ENCODE peak calls at places on chromosome 1, in seven cellular contexts. W, V, N, L, Y, P and H are unnamed samples.

GRCh38 chr1:220698607-220699016 is 8.4 kb downstream of the C1orf115 start:
- DNase-seq in Y (no peak), N (no peak), L (no peak), V (no peak), W (no peak), P (peak), H (no peak)

GRCh38 chr1:40389871-40390560 is 16.5 kb downstream of the SMAP2 start:
- DNase-seq in V (no peak), L (no peak), P (peak), Y (peak), N (no peak), W (peak), H (no peak)

GRCh38 chr1:60831780-60832179 is 250.6 kb upstream of the NFIA start:
- DNase-seq in W (no peak), L (no peak), Y (no peak), N (no peak), P (no peak), V (no peak), H (no peak)

GRCh38 chr1:22289251-22289995 is 146.5 kb upstream of the WNT4 start:
- DNase-seq in P (peak), V (peak), N (no peak), W (no peak), L (peak), Y (peak), H (no peak)

GRCh38 chr1:44315521-44315920 is 39.5 kb downstream of the ERI3 start:
- DNase-seq in V (peak), N (no peak), Y (no peak), L (no peak), W (no peak), P (no peak), H (no peak)

GRCh38 chr1:98661544-98662353 is at the start of gene SNX7:
- DNase-seq in W (peak), Y (peak), P (peak), V (peak), N (peak), L (peak), H (peak)

GRCh38 chr1:33903210-33903589 is 39.3 kb downstream of the HMGB4 start:
- DNase-seq in N (no peak), L (no peak), V (peak), W (no peak), Y (no peak), P (no peak), H (no peak)

GRCh38 chr1:21262282-21263051 is 27.8 kb downstream of the ECE1 start:
- DNase-seq in P (peak), N (no peak), W (peak), L (no peak), V (peak), Y (peak), H (peak)

GRCh38 chr1:89754518-89754917 is 66.3 kb upstream of the LRRC8D start:
- DNase-seq in L (no peak), P (peak), Y (peak), N (no peak), W (peak), V (no peak), H (no peak)

GRCh38 chr1:10986525-10986890 is 25.9 kb upstream of the TARDBP start:
- DNase-seq in V (no peak), W (no peak), N (no peak), L (no peak), P (no peak), Y (no peak), H (no peak)
- H3K23ac ChIP-seq in V (no peak), W (no peak), N (no peak), L (no peak), P (no peak), Y (no peak), H (no peak)

GRCh38 chr1:211667065-211667617 is 8.3 kb downstream of the NEK2 start:
- DNase-seq in N (no peak), Y (no peak), P (no peak), V (peak), W (no peak), L (no peak), H (no peak)
- H2BK5ac ChIP-seq in N (no peak), Y (no peak), P (no peak), V (no peak), W (no peak), L (no peak), H (no peak)

GRCh38 chr1:64516301-64516700 is 46.4 kb downstream of the CACHD1 start:
- DNase-seq in W (no peak), P (no peak), L (no peak), N (no peak), Y (no peak), V (no peak), H (no peak)

GRCh38 chr1:64513557-64513956 is 43.6 kb downstream of the CACHD1 start:
- DNase-seq in L (no peak), P (no peak), W (no peak), V (no peak), Y (no peak), N (no peak), H (no peak)

GRCh38 chr1:64516803-64517568 is 47.1 kb downstream of the CACHD1 start:
- DNase-seq in Y (no peak), L (no peak), W (peak), V (peak), N (no peak), P (no peak), H (no peak)

GRCh38 chr1:64515427-64515826 is 45.5 kb downstream of the CACHD1 start:
- DNase-seq in N (no peak), Y (peak), V (no peak), L (no peak), P (peak), W (peak), H (no peak)

DNA sequence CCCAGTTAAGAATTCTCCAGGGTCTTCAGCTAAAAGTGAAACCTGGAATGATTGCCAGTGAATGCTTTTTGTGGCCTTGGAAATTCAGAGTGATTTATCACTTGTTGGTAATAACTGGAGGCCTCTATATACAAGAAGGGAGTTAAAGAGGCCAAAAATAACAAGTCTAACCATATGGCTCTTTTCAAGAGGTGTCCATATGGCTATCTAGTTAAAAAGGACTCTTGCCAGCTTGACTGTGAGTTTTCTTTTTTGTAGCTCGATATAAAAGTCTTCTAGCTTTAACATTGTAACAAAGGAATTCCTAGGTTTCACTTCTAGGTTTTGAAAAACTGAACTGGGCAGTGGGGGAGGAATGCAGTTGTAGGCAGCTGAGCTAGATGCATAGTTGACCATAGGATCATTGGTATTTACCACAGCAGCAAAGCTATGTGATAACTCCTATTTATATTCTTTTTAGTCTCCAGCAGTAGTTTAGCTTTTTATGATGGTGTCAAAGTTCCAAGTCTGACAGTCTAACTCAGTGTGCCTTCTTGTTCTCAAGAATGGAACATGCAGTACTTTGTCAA is 44.4 kb downstream of the CACHD1 start:
- DNase-seq in N (no peak), L (no peak), V (no peak), Y (peak), P (peak), W (peak), H (no peak)
- H3K23ac ChIP-seq in N (no peak), L (no peak), V (no peak), Y (no peak), P (no peak), W (no peak), H (no peak)

GRCh38 chr1:222798111-222798510 is 16.7 kb upstream of the DISP1 start:
- DNase-seq in W (peak), P (peak), Y (peak), L (no peak), V (no peak), N (no peak), H (no peak)
- H2BK5ac ChIP-seq in W (no peak), P (no peak), Y (no peak), L (no peak), V (no peak), N (no peak), H (no peak)

DNA sequence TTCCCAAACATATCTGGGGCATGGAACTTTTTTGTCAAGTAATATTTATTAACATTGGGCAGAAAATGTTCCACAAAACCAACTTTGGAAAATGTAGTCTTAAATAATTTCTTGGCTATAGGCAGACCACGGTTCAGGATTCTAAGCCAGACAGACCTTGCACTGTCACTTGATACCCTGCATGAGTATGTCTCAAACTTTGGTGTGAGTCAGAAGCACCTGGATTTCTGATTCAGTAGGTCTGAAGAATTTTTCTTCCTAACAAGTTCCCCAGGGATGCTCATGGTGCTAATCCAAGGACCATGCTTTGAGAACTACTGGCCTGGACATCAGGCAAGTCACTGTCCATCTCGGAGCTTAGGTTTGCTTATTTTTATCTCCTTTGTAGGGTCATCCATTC is 562.0 kb downstream of the PLPP3 start:
- DNase-seq in N (no peak), V (no peak), P (no peak), W (peak), Y (no peak), L (no peak), H (no peak)
- H3K23ac ChIP-seq in N (no peak), V (no peak), P (no peak), W (no peak), Y (no peak), L (no peak), H (no peak)

GRCh38 chr1:207405814-207406213 is 48.3 kb upstream of the CR2 start:
- DNase-seq in N (no peak), Y (no peak), L (no peak), W (no peak), V (no peak), P (no peak), H (no peak)
- H2BK5ac ChIP-seq in N (no peak), Y (no peak), L (no peak), W (no peak), V (no peak), P (no peak), H (no peak)

GRCh38 chr1:243409284-243409683 is 153.4 kb downstream of the SDCCAG8 start:
- DNase-seq in V (peak), P (no peak), N (no peak), Y (no peak), L (no peak), W (no peak), H (no peak)

GRCh38 chr1:243408479-243408878 is 152.6 kb downstream of the SDCCAG8 start:
- DNase-seq in P (no peak), V (no peak), W (no peak), L (no peak), N (no peak), Y (no peak), H (no peak)

GRCh38 chr1:243414152-243414494 is 158.3 kb downstream of the SDCCAG8 start:
- DNase-seq in W (no peak), N (no peak), L (no peak), V (no peak), Y (no peak), P (no peak), H (no peak)

GRCh38 chr1:243413431-243414151 is 157.8 kb downstream of the SDCCAG8 start:
- DNase-seq in V (peak), N (no peak), W (no peak), P (no peak), L (peak), Y (no peak), H (no peak)

GRCh38 chr1:243411472-243411871 is 155.6 kb downstream of the SDCCAG8 start:
- DNase-seq in P (no peak), Y (no peak), L (no peak), W (no peak), N (no peak), V (no peak), H (no peak)
- H3K23ac ChIP-seq in P (no peak), Y (no peak), L (no peak), W (no peak), N (no peak), V (no peak), H (no peak)

GRCh38 chr1:47969478-47969877 is 27.7 kb downstream of the TRABD2B start:
- DNase-seq in L (no peak), W (no peak), N (no peak), V (no peak), Y (no peak), P (no peak), H (no peak)

GRCh38 chr1:47967868-47968267 is 29.3 kb downstream of the TRABD2B start:
- DNase-seq in L (no peak), Y (no peak), P (no peak), W (no peak), V (no peak), N (no peak), H (no peak)

GRCh38 chr1:47971385-47971784 is 25.8 kb downstream of the TRABD2B start:
- DNase-seq in W (no peak), V (no peak), L (no peak), P (no peak), Y (no peak), N (no peak), H (no peak)

GRCh38 chr1:47970882-47971281 is 26.3 kb downstream of the TRABD2B start:
- DNase-seq in P (no peak), N (no peak), W (no peak), V (no peak), L (no peak), Y (no peak), H (no peak)

GRCh38 chr1:47968489-47968888 is 28.7 kb downstream of the TRABD2B start:
- DNase-seq in Y (no peak), V (no peak), L (no peak), W (no peak), P (no peak), N (no peak), H (no peak)
- H2BK5ac ChIP-seq in Y (no peak), V (no peak), L (no peak), W (no peak), P (no peak), N (no peak), H (no peak)

GRCh38 chr1:161176468-161177111 is 717 bp downstream of the B4GALT3 start:
- DNase-seq in P (no peak), N (no peak), L (no peak), V (no peak), Y (no peak), W (no peak), H (no peak)

GRCh38 chr1:161175771-161176453 is 1.4 kb downstream of the B4GALT3 start:
- DNase-seq in N (no peak), P (no peak), W (no peak), V (no peak), Y (no peak), L (no peak), H (no peak)

GRCh38 chr1:161173711-161174110 is 3.6 kb downstream of the B4GALT3 start:
- DNase-seq in Y (no peak), V (no peak), L (no peak), P (no peak), N (no peak), W (no peak), H (no peak)

GRCh38 chr1:161172776-161173376 is 4.4 kb downstream of the B4GALT3 start:
- DNase-seq in W (peak), Y (peak), V (no peak), P (peak), L (no peak), N (no peak), H (no peak)

DNA sequence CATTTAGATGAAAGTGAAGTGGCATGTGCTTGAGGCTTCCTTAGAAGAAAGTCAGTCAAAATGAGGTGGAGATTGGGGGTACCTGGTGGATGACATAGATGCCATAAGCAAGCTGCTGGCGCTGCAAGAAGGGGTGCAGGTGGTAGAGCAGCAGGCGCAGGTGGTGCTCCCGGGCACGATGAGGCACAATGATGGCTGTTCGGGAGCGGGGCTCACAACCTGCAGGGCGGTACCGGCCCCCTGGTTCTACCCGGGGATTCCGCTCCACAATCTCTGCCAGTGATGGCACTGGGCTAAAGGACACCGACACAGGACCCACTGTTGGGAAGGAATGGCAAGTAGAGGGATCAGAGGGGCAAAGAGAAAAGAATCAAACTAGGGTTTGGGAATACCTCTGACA is 2.4 kb downstream of the B4GALT3 start:
- DNase-seq in P (no peak), Y (no peak), N (no peak), L (no peak), V (no peak), W (no peak), H (no peak)
- H3K23ac ChIP-seq in P (no peak), Y (no peak), N (no peak), L (no peak), V (no peak), W (no peak), H (no peak)

GRCh38 chr1:194078765-194079164 is 892.4 kb upstream of the B3GALT2 start:
- DNase-seq in P (no peak), L (no peak), N (no peak), Y (no peak), W (no peak), V (no peak), H (no peak)
- H2BK5ac ChIP-seq in P (no peak), L (no peak), N (no peak), Y (no peak), W (no peak), V (no peak), H (no peak)